ENCODE peak calls at places on chromosomes 3 and 15, in six cellular contexts. O, R, E, B, S and Y are unnamed samples.

GRCh38 chr3:177470200-177470941 is 273.1 kb upstream of the TBL1XR1 start:
- DNase-seq in R (no peak), O (no peak), E (no peak), S (no peak), B (peak), Y (no peak)

GRCh38 chr3:172606021-172606420 is 82.8 kb upstream of the TNFSF10 start:
- DNase-seq in B (no peak), R (no peak), S (no peak), O (no peak), E (no peak), Y (no peak)

GRCh38 chr3:171458857-171459129 is 1.4 kb downstream of the TNIK start:
- DNase-seq in O (no peak), S (no peak), R (no peak), E (no peak), B (peak), Y (no peak)

GRCh38 chr3:123379041-123379830 is 69.7 kb downstream of the ADCY5 start:
- DNase-seq in O (no peak), S (no peak), B (no peak), R (no peak), E (no peak), Y (no peak)

GRCh38 chr3:152323834-152324233 is 55.1 kb downstream of the MBNL1 start:
- DNase-seq in B (no peak), S (peak), O (no peak), R (no peak), E (no peak), Y (no peak)

GRCh38 chr3:72255736-72256559 is 471.0 kb upstream of the PROK2 start:
- DNase-seq in R (peak), E (no peak), B (peak), O (no peak), S (no peak), Y (no peak)

GRCh38 chr3:100086401-100086800 is 27.9 kb downstream of the FILIP1L start:
- DNase-seq in E (no peak), O (no peak), B (no peak), R (no peak), S (no peak), Y (no peak)

GRCh38 chr3:49803464-49804140 is 541 bp downstream of the INKA1 start:
- DNase-seq in R (no peak), E (no peak), S (peak), B (no peak), O (no peak), Y (peak)

GRCh38 chr15:57570994-57571393 is 20.7 kb upstream of the MYZAP start:
- DNase-seq in O (no peak), R (no peak), S (no peak), E (no peak), B (no peak), Y (no peak)

GRCh38 chr3:34346656-34347055 is 548.2 kb downstream of the PDCD6IP start:
- DNase-seq in E (no peak), S (no peak), O (no peak), R (no peak), B (no peak), Y (no peak)

GRCh38 chr3:4954256-4955000 is 24.8 kb upstream of the BHLHE40 start:
- DNase-seq in B (no peak), R (no peak), O (no peak), S (no peak), E (no peak), Y (no peak)